ENCODE peak calls at places on chromosomes 7 and 10, in eight cellular contexts. Y, R, W, N, T, D, X and Z are unnamed samples.

GRCh38 chr10:24381235-24382010 is 172.5 kb downstream of the KIAA1217 start:
- DNase-seq in Y (no peak), R (no peak), W (no peak), N (no peak), T (no peak), D (no peak), X (no peak), Z (no peak)

GRCh38 chr7:139071683-139072082 is 35.8 kb upstream of the ZC3HAV1L start:
- DNase-seq in Y (no peak), R (no peak), W (no peak), N (no peak), T (no peak), D (no peak), X (no peak), Z (no peak)

GRCh38 chr10:725786-726185 is 36.3 kb upstream of the DIP2C start:
- DNase-seq in Y (no peak), R (no peak), W (no peak), N (no peak), T (no peak), D (no peak), X (no peak), Z (no peak)

GRCh38 chr7:125971656-125972055 is 1042.0 kb upstream of the POT1 start:
- DNase-seq in Y (no peak), R (no peak), W (no peak), N (no peak), T (no peak), D (no peak), X (no peak), Z (no peak)

GRCh38 chr7:119664601-119665000 is 608.4 kb upstream of the KCND2 start:
- DNase-seq in Y (no peak), R (no peak), W (no peak), N (no peak), T (no peak), D (no peak), X (no peak), Z (no peak)

GRCh38 chr7:34060548-34060947 is 155.2 kb downstream of the BMPER start:
- DNase-seq in Y (no peak), R (no peak), W (no peak), N (no peak), T (no peak), D (no peak), X (no peak), Z (no peak)

GRCh38 chr7:137454169-137455166 is 110.9 kb upstream of the PTN start:
- DNase-seq in Y (no peak), R (no peak), W (peak; percentile 92), N (peak; percentile 63), T (no peak), D (peak; percentile 62), X (no peak), Z (no peak)

GRCh38 chr10:116272497-116273221 is at the start of gene GFRA1:
- DNase-seq in Y (no peak), R (no peak), W (peak; percentile 74), N (peak; percentile 26), T (peak; percentile 58), D (peak; percentile 52), X (no peak), Z (peak; percentile 36)

GRCh38 chr10:127991543-127992255 is 84.8 kb downstream of the PTPRE start:
- DNase-seq in Y (no peak), R (no peak), W (peak; percentile 72), N (no peak), T (no peak), D (no peak), X (no peak), Z (no peak)

DNA sequence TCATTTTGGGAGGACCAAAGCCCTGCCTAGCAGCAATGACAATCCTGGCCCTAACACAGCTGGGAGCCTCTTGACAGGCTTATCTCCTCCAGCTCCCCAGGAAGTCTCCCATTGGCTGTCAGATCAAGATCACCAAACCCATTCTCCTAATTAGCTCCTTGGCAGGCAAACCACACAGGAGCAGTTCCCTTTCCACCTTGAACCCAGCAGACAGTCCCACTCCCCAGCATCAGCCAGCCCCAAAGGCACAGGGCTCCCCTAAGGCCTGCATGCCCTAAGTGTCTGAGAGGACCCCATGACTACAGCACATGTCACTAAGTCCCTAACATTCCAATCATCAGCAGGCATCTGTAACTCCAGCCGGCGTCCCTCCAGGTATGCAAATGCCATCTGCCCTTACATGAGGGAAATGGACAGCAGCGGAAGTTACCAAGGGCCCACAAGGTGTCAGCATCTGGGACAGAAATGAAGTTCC is 348.5 kb downstream of the KCNMA1 start:
- DNase-seq in Y (no peak), R (no peak), W (peak; percentile 47), N (no peak), T (no peak), D (no peak), X (no peak), Z (no peak)
- H3K27ac ChIP-seq in Y (no peak overlapping the region), R (no peak overlapping the region), W (peak overlapping the region; percentile 18), N (no peak overlapping the region), T (no peak overlapping the region), D (peak overlapping the region; percentile 72), X (no peak overlapping the region), Z (no peak overlapping the region)

GRCh38 chr7:111929258-111929657 is 276.9 kb downstream of the DOCK4 start:
- DNase-seq in Y (no peak), R (no peak), W (no peak), N (no peak), T (no peak), D (no peak), X (no peak), Z (no peak)

GRCh38 chr7:111933614-111934013 is 272.6 kb downstream of the DOCK4 start:
- DNase-seq in Y (no peak), R (no peak), W (no peak), N (peak; percentile 27), T (no peak), D (no peak), X (no peak), Z (no peak)

GRCh38 chr7:111931958-111932357 is 274.2 kb downstream of the DOCK4 start:
- DNase-seq in Y (no peak), R (no peak), W (no peak), N (no peak), T (no peak), D (no peak), X (no peak), Z (no peak)

GRCh38 chr7:111927383-111928019 is 278.7 kb downstream of the DOCK4 start:
- DNase-seq in Y (no peak), R (no peak), W (no peak), N (no peak), T (no peak), D (no peak), X (no peak), Z (no peak)

DNA sequence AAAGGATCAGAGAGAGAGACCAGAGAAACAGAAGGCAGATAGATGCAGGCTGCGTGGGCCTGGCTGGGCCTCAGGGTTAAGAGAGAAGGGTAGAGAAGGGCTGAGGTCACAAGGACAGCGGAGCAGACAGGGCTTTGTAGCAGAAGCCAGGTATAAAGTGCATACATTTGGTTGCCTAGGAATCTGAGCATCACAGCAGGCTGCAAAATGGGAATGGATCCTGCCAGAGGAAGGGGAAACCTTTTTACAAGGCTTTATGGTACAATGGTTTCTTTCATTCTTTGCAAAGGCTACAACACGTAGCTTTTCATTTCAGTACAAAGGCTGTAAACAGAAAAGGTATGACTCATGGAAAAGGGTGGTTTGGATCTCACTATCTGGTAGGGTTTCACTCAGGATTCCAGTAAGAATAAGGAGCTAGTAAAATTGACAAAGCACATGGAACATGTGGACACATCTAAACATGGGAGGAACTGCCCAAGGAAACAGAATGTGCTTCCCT is 275.1 kb downstream of the DOCK4 start:
- DNase-seq in Y (no peak), R (no peak), W (no peak), N (peak; percentile 40), T (no peak), D (no peak), X (peak; percentile 42), Z (no peak)
- H3K4me3 ChIP-seq in Y (no peak overlapping the region), R (no peak overlapping the region), W (no peak overlapping the region), N (no peak overlapping the region), T (no peak overlapping the region), D (no peak overlapping the region), X (no peak overlapping the region), Z (no peak overlapping the region)

DNA sequence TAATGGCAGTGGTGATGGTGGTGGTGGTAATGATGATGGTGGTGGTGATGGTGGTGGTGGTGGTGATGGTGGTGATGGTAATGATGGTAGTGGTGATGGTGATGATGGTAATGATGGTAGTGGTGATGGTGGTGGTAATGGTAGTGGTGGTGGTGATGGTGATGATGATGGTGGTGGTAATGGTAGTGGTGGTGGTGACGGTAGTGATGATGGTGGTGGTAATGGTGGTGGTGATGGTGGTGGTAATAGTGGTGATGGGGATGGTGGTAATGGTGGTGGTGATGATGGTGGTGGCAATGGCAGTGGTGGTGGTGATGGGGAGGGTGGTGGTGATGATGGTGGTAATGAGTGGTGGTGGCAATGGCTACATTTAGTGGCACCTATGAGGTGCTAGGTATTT is 105.7 kb downstream of the GRK5 start:
- DNase-seq in Y (no peak), R (no peak), W (no peak), N (no peak), T (no peak), D (no peak), X (no peak), Z (no peak)
- H3K27ac ChIP-seq in Y (no peak overlapping the region), R (no peak overlapping the region), W (no peak overlapping the region), N (no peak overlapping the region), T (no peak overlapping the region), D (no peak overlapping the region), X (no peak overlapping the region), Z (no peak overlapping the region)

GRCh38 chr10:99450624-99451498 is 20.4 kb upstream of the GOT1 start:
- DNase-seq in Y (no peak), R (no peak), W (no peak), N (no peak), T (no peak), D (no peak), X (no peak), Z (no peak)
- H3K4me3 ChIP-seq in Y (no peak overlapping the region), R (no peak overlapping the region), W (peak overlapping the region; percentile 5), N (no peak overlapping the region), T (peak overlapping the region; percentile 9), D (peak overlapping the region; percentile 13), X (no peak overlapping the region), Z (peak overlapping the region; percentile 0)

GRCh38 chr7:7254908-7255307 is 72.6 kb downstream of the C1GALT1 start:
- DNase-seq in Y (no peak), R (no peak), W (no peak), N (peak; percentile 19), T (no peak), D (no peak), X (no peak), Z (no peak)
- H3K27ac ChIP-seq in Y (no peak overlapping the region), R (no peak overlapping the region), W (no peak overlapping the region), N (peak overlapping the region; percentile 43), T (no peak overlapping the region), D (no peak overlapping the region), X (no peak overlapping the region), Z (no peak overlapping the region)

GRCh38 chr7:151632750-151633515 is 113.2 kb upstream of the RHEB start:
- DNase-seq in Y (peak; percentile 74), R (peak; percentile 50), W (peak; percentile 73), N (peak; percentile 48), T (no peak), D (peak; percentile 44), X (no peak), Z (peak; percentile 44)
- H3K4me3 ChIP-seq in Y (peak overlapping the region; percentile 84), R (peak overlapping the region; percentile 57), W (peak overlapping the region; percentile 76), N (peak overlapping the region; percentile 35), T (peak overlapping the region; percentile 91), D (peak overlapping the region; percentile 69), X (peak overlapping the region; percentile 26), Z (peak overlapping the region; percentile 76)

DNA sequence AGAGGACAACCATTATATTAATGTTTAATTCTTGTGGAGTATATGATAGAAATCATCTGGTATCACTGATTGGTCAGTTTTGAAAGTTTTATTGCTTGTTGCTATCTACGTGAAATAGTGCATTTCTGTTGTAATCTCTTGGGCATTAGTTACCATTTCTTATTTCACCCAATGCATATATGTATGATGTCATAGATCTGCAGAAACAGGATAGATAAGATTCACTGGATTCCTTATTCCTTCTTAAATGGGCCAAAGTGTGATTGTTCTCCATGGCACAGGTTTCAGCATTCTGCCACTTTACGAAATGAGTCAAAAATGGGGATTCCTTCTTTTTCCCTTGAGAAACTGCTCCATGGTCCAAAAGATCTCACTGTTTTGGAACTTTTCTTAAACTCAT is 56.6 kb downstream of the VTI1A start:
- DNase-seq in Y (no peak), R (no peak), W (no peak), N (no peak), T (no peak), D (no peak), X (no peak), Z (no peak)
- H3K27ac ChIP-seq in Y (no peak overlapping the region), R (no peak overlapping the region), W (no peak overlapping the region), N (no peak overlapping the region), T (no peak overlapping the region), D (no peak overlapping the region), X (no peak overlapping the region), Z (no peak overlapping the region)